ENCODE peak calls at places on chromosomes 5 and 9, in five cellular contexts. One of them, this sample, is unnamed.

GRCh38 chr9:23822331-23823169 is 3.5 kb downstream of the ELAVL2 start:
- DNase-seq in thyroid gland: no peak
- DNase-seq in small intestine: no peak
- DNase-seq in heart right ventricle: no peak
- DNase-seq in GF-D8: no peak
- DNase-seq in this sample: no peak

GRCh38 chr5:107425541-107426031 is 245.2 kb downstream of the EFNA5 start:
- DNase-seq in small intestine: no peak
- DNase-seq in GF-D8: no peak
- DNase-seq in thyroid gland: no peak
- DNase-seq in heart right ventricle: no peak
- DNase-seq in this sample: peak

GRCh38 chr9:86892576-86892975 is 54.7 kb downstream of the GAS1 start:
- DNase-seq in GF-D8: no peak
- DNase-seq in thyroid gland: no peak
- DNase-seq in heart right ventricle: no peak
- DNase-seq in small intestine: no peak
- DNase-seq in this sample: no peak

GRCh38 chr9:79257215-79257614 is 314.6 kb upstream of the TLE4 start:
- DNase-seq in GF-D8: no peak
- DNase-seq in heart right ventricle: no peak
- DNase-seq in thyroid gland: no peak
- DNase-seq in small intestine: no peak
- DNase-seq in this sample: no peak

GRCh38 chr5:102295534-102296228 is 403 bp downstream of the SLCO4C1 start:
- DNase-seq in small intestine: no peak
- DNase-seq in heart right ventricle: no peak
- DNase-seq in thyroid gland: peak
- DNase-seq in GF-D8: no peak
- DNase-seq in this sample: no peak

GRCh38 chr9:88387733-88388202 is 476 bp upstream of the SPIN1 start:
- DNase-seq in thyroid gland: peak
- DNase-seq in small intestine: peak
- DNase-seq in GF-D8: peak
- DNase-seq in heart right ventricle: peak
- DNase-seq in this sample: peak

GRCh38 chr9:136437839-136438547 is 1.7 kb downstream of the INPP5E start:
- DNase-seq in small intestine: no peak
- DNase-seq in heart right ventricle: no peak
- DNase-seq in GF-D8: no peak
- DNase-seq in thyroid gland: no peak
- DNase-seq in this sample: no peak

GRCh38 chr9:117343416-117343815 is 71.4 kb downstream of the ASTN2 start:
- DNase-seq in heart right ventricle: no peak
- DNase-seq in GF-D8: no peak
- DNase-seq in small intestine: no peak
- DNase-seq in thyroid gland: no peak
- DNase-seq in this sample: no peak

GRCh38 chr5:150322202-150322601 is 19.5 kb upstream of the ARSI start:
- DNase-seq in GF-D8: no peak
- DNase-seq in thyroid gland: no peak
- DNase-seq in heart right ventricle: no peak
- DNase-seq in small intestine: no peak
- DNase-seq in this sample: no peak

GRCh38 chr5:153402550-153402949 is 87.9 kb upstream of the GRIA1 start:
- DNase-seq in heart right ventricle: no peak
- DNase-seq in small intestine: no peak
- DNase-seq in thyroid gland: no peak
- DNase-seq in GF-D8: no peak
- DNase-seq in this sample: no peak

GRCh38 chr5:113034182-113034773 is 57.7 kb downstream of the DCP2 start:
- DNase-seq in thyroid gland: no peak
- DNase-seq in heart right ventricle: peak
- DNase-seq in small intestine: no peak
- DNase-seq in GF-D8: no peak
- DNase-seq in this sample: no peak

GRCh38 chr9:113380869-113381378 is 4.1 kb upstream of the HDHD3 start:
- DNase-seq in GF-D8: no peak
- DNase-seq in heart right ventricle: no peak
- DNase-seq in thyroid gland: peak
- DNase-seq in small intestine: peak
- DNase-seq in this sample: no peak

GRCh38 chr9:121298689-121299112 is 30.7 kb downstream of the GSN start:
- DNase-seq in heart right ventricle: peak
- DNase-seq in thyroid gland: peak
- DNase-seq in small intestine: no peak
- DNase-seq in GF-D8: no peak
- DNase-seq in this sample: no peak

GRCh38 chr5:130109152-130109551 is 204.9 kb downstream of the CHSY3 start:
- DNase-seq in small intestine: no peak
- DNase-seq in GF-D8: no peak
- DNase-seq in heart right ventricle: no peak
- DNase-seq in thyroid gland: no peak
- DNase-seq in this sample: no peak

GRCh38 chr9:120394058-120394669 is 185.8 kb downstream of the CDK5RAP2 start:
- DNase-seq in thyroid gland: no peak
- DNase-seq in GF-D8: peak
- DNase-seq in heart right ventricle: no peak
- DNase-seq in small intestine: no peak
- DNase-seq in this sample: no peak

GRCh38 chr5:104942735-104943134 is 1380.1 kb upstream of the NUDT12 start:
- DNase-seq in small intestine: no peak
- DNase-seq in heart right ventricle: no peak
- DNase-seq in GF-D8: no peak
- DNase-seq in thyroid gland: no peak
- DNase-seq in this sample: no peak

GRCh38 chr5:5079871-5080270 is 60.3 kb upstream of the ADAMTS16 start:
- DNase-seq in GF-D8: no peak
- DNase-seq in thyroid gland: no peak
- DNase-seq in heart right ventricle: no peak
- DNase-seq in small intestine: no peak
- DNase-seq in this sample: no peak

GRCh38 chr5:167821669-167822068 is 469.8 kb upstream of the WWC1 start:
- DNase-seq in thyroid gland: no peak
- DNase-seq in heart right ventricle: no peak
- DNase-seq in GF-D8: no peak
- DNase-seq in small intestine: no peak
- DNase-seq in this sample: no peak

GRCh38 chr5:164475339-164475977 is 970.0 kb downstream of the MAT2B start:
- DNase-seq in thyroid gland: no peak
- DNase-seq in heart right ventricle: no peak
- DNase-seq in small intestine: peak
- DNase-seq in GF-D8: no peak
- DNase-seq in this sample: peak

GRCh38 chr5:172768573-172769323 is 2.2 kb downstream of the DUSP1 start:
- DNase-seq in heart right ventricle: no peak
- DNase-seq in small intestine: peak
- DNase-seq in GF-D8: no peak
- DNase-seq in thyroid gland: peak
- DNase-seq in this sample: no peak

GRCh38 chr5:133246376-133247144 is 194.7 kb downstream of the HSPA4 start:
- DNase-seq in GF-D8: no peak
- DNase-seq in small intestine: no peak
- DNase-seq in heart right ventricle: no peak
- DNase-seq in thyroid gland: no peak
- DNase-seq in this sample: no peak

GRCh38 chr9:2985343-2985742 is 141.4 kb upstream of the PUM3 start:
- DNase-seq in heart right ventricle: no peak
- DNase-seq in thyroid gland: no peak
- DNase-seq in GF-D8: no peak
- DNase-seq in small intestine: no peak
- DNase-seq in this sample: no peak

GRCh38 chr5:174935854-174936474 is 211.6 kb downstream of the MSX2 start:
- DNase-seq in GF-D8: no peak
- DNase-seq in heart right ventricle: peak
- DNase-seq in thyroid gland: peak
- DNase-seq in small intestine: peak
- DNase-seq in this sample: peak

GRCh38 chr5:43573058-43573457 is 16.2 kb upstream of the PAIP1 start:
- DNase-seq in small intestine: no peak
- DNase-seq in heart right ventricle: no peak
- DNase-seq in GF-D8: no peak
- DNase-seq in thyroid gland: no peak
- DNase-seq in this sample: no peak

GRCh38 chr9:19113964-19114679 is 11.4 kb upstream of the HAUS6 start:
- DNase-seq in thyroid gland: no peak
- DNase-seq in GF-D8: no peak
- DNase-seq in small intestine: peak
- DNase-seq in heart right ventricle: no peak
- DNase-seq in this sample: no peak

GRCh38 chr5:95846554-95847260 is 24.2 kb upstream of the GLRX start:
- DNase-seq in thyroid gland: peak
- DNase-seq in GF-D8: no peak
- DNase-seq in heart right ventricle: peak
- DNase-seq in small intestine: peak
- DNase-seq in this sample: peak

GRCh38 chr9:33785914-33786313 is 9.4 kb upstream of the PRSS3 start:
- DNase-seq in thyroid gland: no peak
- DNase-seq in heart right ventricle: no peak
- DNase-seq in GF-D8: no peak
- DNase-seq in small intestine: no peak
- DNase-seq in this sample: no peak

GRCh38 chr9:18429065-18429464 is 44.9 kb upstream of the ADAMTSL1 start:
- DNase-seq in GF-D8: no peak
- DNase-seq in heart right ventricle: no peak
- DNase-seq in small intestine: no peak
- DNase-seq in thyroid gland: no peak
- DNase-seq in this sample: no peak

GRCh38 chr9:29211003-29211584 is 1637.8 kb upstream of the C9orf72 start:
- DNase-seq in heart right ventricle: no peak
- DNase-seq in small intestine: no peak
- DNase-seq in GF-D8: no peak
- DNase-seq in thyroid gland: no peak
- DNase-seq in this sample: peak

GRCh38 chr5:152439791-152440190 is 34.7 kb upstream of the NMUR2 start:
- DNase-seq in heart right ventricle: no peak
- DNase-seq in GF-D8: no peak
- DNase-seq in small intestine: no peak
- DNase-seq in thyroid gland: no peak
- DNase-seq in this sample: peak

GRCh38 chr9:130421802-130422276 is 22.9 kb upstream of the ASS1 start:
- DNase-seq in GF-D8: no peak
- DNase-seq in small intestine: no peak
- DNase-seq in thyroid gland: peak
- DNase-seq in heart right ventricle: no peak
- DNase-seq in this sample: peak

GRCh38 chr5:177134653-177135225 is 1.2 kb downstream of the NSD1 start:
- DNase-seq in small intestine: no peak
- DNase-seq in heart right ventricle: no peak
- DNase-seq in thyroid gland: no peak
- DNase-seq in GF-D8: no peak
- DNase-seq in this sample: no peak

GRCh38 chr5:33692983-33693382 is 198.8 kb downstream of the ADAMTS12 start:
- DNase-seq in small intestine: no peak
- DNase-seq in GF-D8: no peak
- DNase-seq in thyroid gland: no peak
- DNase-seq in heart right ventricle: no peak
- DNase-seq in this sample: no peak

GRCh38 chr5:35926389-35927051 is 11.9 kb downstream of the CAPSL start:
- DNase-seq in thyroid gland: peak
- DNase-seq in GF-D8: no peak
- DNase-seq in small intestine: peak
- DNase-seq in heart right ventricle: peak
- DNase-seq in this sample: peak

GRCh38 chr5:157326440-157327023 is 60.6 kb downstream of the CYFIP2 start:
- DNase-seq in thyroid gland: no peak
- DNase-seq in small intestine: peak
- DNase-seq in heart right ventricle: no peak
- DNase-seq in GF-D8: no peak
- DNase-seq in this sample: no peak